ENCODE peak calls at places on chromosomes 13 and 19, in nine cellular contexts. G is Peyer's patch, F is right lobe of liver, T is uterus, A is breast epithelium, E is HCT116, B is stomach, Q is ovary, I is body of pancreas. H is an unnamed sample.
A peak's percentile ranks its signal among the peaks of the same experiment; 100 is the strongest.

GRCh38 chr13:46071590-46072249 is 19.2 kb upstream of the ZC3H13 start:
- DNase-seq in T (no peak), Q (no peak), A (no peak), E (no peak), I (no peak), G (no peak), B (no peak), F (no peak), H (no peak)

GRCh38 chr19:35000647-35001501 is 751 bp downstream of the GRAMD1A start:
- DNase-seq in I (peak; percentile 60), T (no peak), B (no peak), Q (no peak), G (peak; percentile 80), F (no peak), A (no peak), E (no peak), H (no peak)

GRCh38 chr13:108830916-108831315 is 201.5 kb downstream of the MYO16 start:
- DNase-seq in G (no peak), I (no peak), T (no peak), Q (no peak), A (no peak), F (no peak), E (no peak), B (no peak), H (no peak)

GRCh38 chr19:15123900-15124299 is 16.7 kb downstream of the SYDE1 start:
- DNase-seq in F (no peak), Q (no peak), E (no peak), G (no peak), B (peak; percentile 83), I (peak; percentile 78), A (no peak), T (peak; percentile 37), H (no peak)

GRCh38 chr19:50889638-50890037 is 16.4 kb downstream of the KLK2 start:
- DNase-seq in E (no peak), A (no peak), I (no peak), F (no peak), B (no peak), Q (no peak), G (no peak), T (no peak), H (no peak)

GRCh38 chr19:16343156-16343555 is 18.5 kb downstream of the KLF2 start:
- DNase-seq in G (no peak), A (no peak), I (no peak), E (no peak), B (no peak), F (no peak), Q (no peak), T (no peak), H (no peak)

GRCh38 chr13:79361299-79361698 is 44.8 kb downstream of the RBM26 start:
- DNase-seq in F (no peak), G (no peak), E (no peak), B (no peak), I (no peak), Q (no peak), A (no peak), T (no peak), H (no peak)

GRCh38 chr19:29268103-29268502 is 55.2 kb upstream of the UQCRFS1 start:
- DNase-seq in F (no peak), G (no peak), E (no peak), A (no peak), B (no peak), I (no peak), Q (no peak), T (no peak), H (peak; percentile 82)

GRCh38 chr19:47330466-47330869 is 1.5 kb upstream of the C5AR2 start:
- DNase-seq in G (no peak), T (no peak), B (no peak), A (no peak), F (no peak), I (no peak), Q (no peak), E (no peak), H (no peak)

GRCh38 chr19:45901912-45902650 is at the start of gene MYPOP:
- DNase-seq in B (no peak), E (no peak), F (no peak), G (no peak), T (peak; percentile 23), A (peak; percentile 21), Q (no peak), I (no peak), H (no peak)

GRCh38 chr19:4707956-4708650 is 15.5 kb downstream of the DPP9 start:
- DNase-seq in I (peak; percentile 76), T (peak; percentile 49), E (no peak), A (peak; percentile 83), G (no peak), B (peak; percentile 85), F (peak; percentile 73), Q (peak; percentile 67), H (no peak)

GRCh38 chr13:58254961-58255360 is 623.4 kb downstream of the PCDH17 start:
- DNase-seq in B (no peak), T (no peak), F (no peak), G (no peak), I (no peak), Q (no peak), E (no peak), A (no peak), H (no peak)

GRCh38 chr13:113804017-113804702 is 45.1 kb downstream of the TMEM255B start:
- DNase-seq in G (no peak), A (no peak), B (no peak), I (no peak), Q (no peak), T (peak; percentile 50), F (no peak), E (no peak), H (no peak)

GRCh38 chr13:79353698-79354097 is 52.4 kb downstream of the RBM26 start:
- DNase-seq in B (no peak), A (no peak), E (no peak), T (no peak), G (no peak), Q (no peak), I (no peak), F (no peak), H (no peak)

GRCh38 chr13:43058318-43058674 is 34.9 kb downstream of the DNAJC15 start:
- DNase-seq in E (peak; percentile 87), F (no peak), I (no peak), T (no peak), B (no peak), A (no peak), G (peak; percentile 63), Q (no peak), H (no peak)

GRCh38 chr19:1449467-1450442 is at the start of gene APC2:
- DNase-seq in I (no peak), B (no peak), E (no peak), G (no peak), F (no peak), Q (no peak), A (no peak), T (no peak), H (no peak)

GRCh38 chr19:1446713-1447564 is 3.0 kb upstream of the APC2 start:
- DNase-seq in G (no peak), I (no peak), F (no peak), T (no peak), A (no peak), E (no peak), Q (no peak), B (no peak), H (no peak)

GRCh38 chr19:1447565-1447903 is 2.4 kb upstream of the APC2 start:
- DNase-seq in G (no peak), F (no peak), A (no peak), T (no peak), B (no peak), I (no peak), Q (no peak), E (no peak), H (no peak)

GRCh38 chr19:1445932-1446712 is 3.8 kb upstream of the APC2 start:
- DNase-seq in A (no peak), T (no peak), F (no peak), E (no peak), I (no peak), G (no peak), Q (no peak), B (no peak), H (no peak)

GRCh38 chr19:1447944-1448343 is 2.0 kb upstream of the APC2 start:
- DNase-seq in T (no peak), A (no peak), B (no peak), F (no peak), G (no peak), I (no peak), Q (no peak), E (no peak), H (no peak)
- H3K27me3 ChIP-seq in T (peaks cover 27% of the 10 kb centered on the region), A (peaks cover 45% of the 10 kb centered on the region), B (peaks cover 75% of the 10 kb centered on the region), F (peaks cover 13% of the 10 kb centered on the region), G (peaks cover 66% of the 10 kb centered on the region), I (peaks cover 67% of the 10 kb centered on the region), Q (peaks cover 9% of the 10 kb centered on the region), E (no peaks in the 10 kb centered on the region), H (peaks cover 42% of the 10 kb centered on the region)

GRCh38 chr19:38684078-38684861 is 36.8 kb downstream of the ACTN4 start:
- DNase-seq in E (peak; percentile 93), G (peak; percentile 91), T (peak; percentile 80), I (no peak), F (no peak), A (peak; percentile 78), B (peak; percentile 64), Q (peak; percentile 58), H (peak; percentile 94)
- TF ChIP-seq POLR2A in E (no peak), G (peak; percentile 41), T (no peak), I (no peak), F (no peak), A (no peak), B (no peak), Q (no peak), H (no peak)

GRCh38 chr13:28441533-28441928 is 53.4 kb downstream of the FLT1 start:
- DNase-seq in G (no peak), I (no peak), A (no peak), Q (no peak), B (no peak), E (no peak), T (no peak), F (no peak), H (no peak)
- H3K27ac ChIP-seq in G (no peak overlapping the region), I (no peak overlapping the region), A (no peak overlapping the region), Q (no peak overlapping the region), B (no peak overlapping the region), E (no peak overlapping the region), T (no peak overlapping the region), F (no peak overlapping the region), H (no peak overlapping the region)

GRCh38 chr13:48906200-48906599 is 69.5 kb upstream of the FNDC3A start:
- DNase-seq in B (no peak), E (no peak), F (no peak), Q (no peak), T (no peak), A (no peak), I (no peak), G (no peak), H (no peak)
- H3K27me3 ChIP-seq in B (no peaks in the 10 kb centered on the region), E (no peaks in the 10 kb centered on the region), F (no peaks in the 10 kb centered on the region), Q (no peaks in the 10 kb centered on the region), T (no peaks in the 10 kb centered on the region), A (no peaks in the 10 kb centered on the region), I (no peaks in the 10 kb centered on the region), G (no peaks in the 10 kb centered on the region), H (no peaks in the 10 kb centered on the region)